ENCODE peak calls at places on chromosomes 5 and 9, in four cellular contexts. One of them, this sample, is unnamed.

GRCh38 chr9:83401328-83401895 is 136.8 kb downstream of the FRMD3 start:
- DNase-seq in K562: no peak
- DNase-seq in HL-60: no peak
- DNase-seq in GM12878: no peak
- DNase-seq in this sample: no peak

GRCh38 chr5:96601811-96602244 is 60.3 kb upstream of the CAST start:
- DNase-seq in K562: peak
- DNase-seq in HL-60: peak
- DNase-seq in GM12878: peak
- DNase-seq in this sample: peak

GRCh38 chr5:147509710-147510651 is at the start of gene DPYSL3:
- DNase-seq in K562: no peak
- DNase-seq in HL-60: no peak
- DNase-seq in GM12878: no peak
- DNase-seq in this sample: no peak

GRCh38 chr9:101415578-101415977 is 16.9 kb downstream of the ZNF189 start:
- DNase-seq in K562: no peak
- DNase-seq in HL-60: no peak
- DNase-seq in GM12878: no peak
- DNase-seq in this sample: no peak

GRCh38 chr9:7360513-7360912 is 439.1 kb downstream of the DMAC1 start:
- DNase-seq in K562: no peak
- DNase-seq in HL-60: no peak
- DNase-seq in GM12878: no peak
- DNase-seq in this sample: no peak

GRCh38 chr5:36383942-36384341 is 82.2 kb upstream of the RANBP3L start:
- DNase-seq in K562: no peak
- DNase-seq in HL-60: no peak
- DNase-seq in GM12878: no peak
- DNase-seq in this sample: no peak

GRCh38 chr5:154138701-154139100 is 51.8 kb upstream of the GALNT10 start:
- DNase-seq in K562: no peak
- DNase-seq in HL-60: no peak
- DNase-seq in GM12878: no peak
- DNase-seq in this sample: no peak

GRCh38 chr9:93233033-93233432 is 49.1 kb downstream of the WNK2 start:
- DNase-seq in K562: no peak
- DNase-seq in HL-60: no peak
- DNase-seq in GM12878: no peak
- DNase-seq in this sample: no peak

GRCh38 chr5:167489202-167489601 is 802.2 kb upstream of the WWC1 start:
- DNase-seq in K562: no peak
- DNase-seq in HL-60: no peak
- DNase-seq in GM12878: no peak
- DNase-seq in this sample: no peak

GRCh38 chr5:95107138-95107537 is 177.8 kb downstream of the MCTP1 start:
- DNase-seq in K562: no peak
- DNase-seq in HL-60: no peak
- DNase-seq in GM12878: no peak
- DNase-seq in this sample: no peak

DNA sequence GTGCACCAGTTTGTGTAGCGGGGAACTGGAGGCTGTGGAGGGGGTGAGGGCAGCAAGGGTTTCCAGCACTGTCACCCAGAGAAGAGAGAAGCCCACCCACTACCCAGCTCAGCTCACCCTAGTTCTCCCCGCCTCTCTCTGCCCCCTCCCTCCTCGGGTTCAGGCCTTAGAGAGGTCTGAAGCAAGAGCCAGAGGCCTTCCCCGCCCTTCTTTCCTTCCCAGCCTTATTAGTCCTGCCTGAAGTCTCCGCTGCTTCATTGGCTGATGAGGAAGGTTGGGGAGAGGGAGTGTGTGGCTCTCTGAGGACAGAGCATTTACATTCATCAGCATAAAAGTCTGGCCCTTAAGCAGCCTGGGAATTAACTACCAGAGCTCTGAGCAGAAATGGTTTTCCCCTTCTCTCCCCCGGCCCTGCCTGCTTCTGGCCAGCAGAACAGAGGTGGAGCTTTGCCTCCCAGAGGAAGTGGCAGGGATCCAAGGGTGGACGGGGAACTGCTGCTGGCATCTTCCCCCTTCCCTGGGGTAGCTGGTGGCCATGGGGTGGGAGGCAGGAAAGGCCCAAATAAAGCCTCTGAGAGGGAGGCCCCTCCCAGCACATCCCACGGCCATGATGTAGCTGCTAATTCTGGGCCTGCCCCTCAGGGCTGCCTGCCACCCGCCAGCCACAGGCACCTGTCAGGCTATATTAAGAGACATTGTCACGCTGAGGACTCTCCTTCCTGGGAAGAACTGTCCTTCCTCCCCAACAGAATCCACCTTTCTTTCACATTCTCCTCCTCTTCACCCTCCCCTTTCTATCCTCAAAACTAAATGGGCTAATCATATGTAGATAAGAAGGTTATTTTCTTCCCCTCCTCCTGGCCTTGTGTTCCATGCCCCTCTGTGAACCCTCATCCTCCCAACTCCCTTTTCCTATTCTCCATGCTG is 4.2 kb downstream of the DNAJB5 start:
- DNase-seq in K562: no peak
- DNase-seq in HL-60: no peak
- DNase-seq in GM12878: no peak
- DNase-seq in this sample: no peak
- TF ChIP-seq SPI1 in K562: no peak
- TF ChIP-seq SPI1 in HL-60: no peak
- TF ChIP-seq SPI1 in GM12878: peak
- TF ChIP-seq SPI1 in this sample: no peak

DNA sequence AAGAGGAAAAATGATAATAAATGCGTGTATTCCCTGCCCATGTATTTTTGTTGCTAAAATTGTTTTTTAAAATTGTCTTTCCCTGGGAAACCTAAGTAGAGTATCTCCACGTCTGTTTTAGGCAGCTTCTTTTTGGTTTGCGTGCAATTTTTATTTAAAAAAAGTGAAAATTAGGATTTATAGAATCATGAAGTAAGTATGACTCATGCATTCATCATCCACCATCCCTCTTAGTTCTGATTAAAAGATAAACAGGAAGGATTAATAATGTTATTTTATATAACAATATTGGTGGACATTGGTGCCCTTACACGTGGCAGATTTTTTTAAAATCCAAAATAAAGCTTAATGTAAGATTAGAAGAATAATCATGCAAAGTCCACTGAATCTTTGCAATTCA is 358.7 kb downstream of the MED10 start:
- DNase-seq in K562: no peak
- DNase-seq in HL-60: no peak
- DNase-seq in GM12878: no peak
- DNase-seq in this sample: no peak
- TF ChIP-seq SPI1 in K562: no peak
- TF ChIP-seq SPI1 in HL-60: no peak
- TF ChIP-seq SPI1 in GM12878: no peak
- TF ChIP-seq SPI1 in this sample: no peak

GRCh38 chr5:107670028-107670926 is 460 bp downstream of the EFNA5 start:
- DNase-seq in K562: no peak
- DNase-seq in HL-60: no peak
- DNase-seq in GM12878: no peak
- DNase-seq in this sample: peak

GRCh38 chr5:107670927-107671741 is at the start of gene EFNA5:
- DNase-seq in K562: no peak
- DNase-seq in HL-60: no peak
- DNase-seq in GM12878: no peak
- DNase-seq in this sample: peak

GRCh38 chr5:107669543-107670027 is 1.2 kb downstream of the EFNA5 start:
- DNase-seq in K562: no peak
- DNase-seq in HL-60: no peak
- DNase-seq in GM12878: no peak
- DNase-seq in this sample: no peak

GRCh38 chr5:107668154-107668932 is 2.4 kb downstream of the EFNA5 start:
- DNase-seq in K562: no peak
- DNase-seq in HL-60: no peak
- DNase-seq in GM12878: no peak
- DNase-seq in this sample: no peak

GRCh38 chr5:107668933-107669542 is 1.7 kb downstream of the EFNA5 start:
- DNase-seq in K562: no peak
- DNase-seq in HL-60: no peak
- DNase-seq in GM12878: no peak
- DNase-seq in this sample: no peak
- TF ChIP-seq SPI1 in K562: no peak
- TF ChIP-seq SPI1 in HL-60: no peak
- TF ChIP-seq SPI1 in GM12878: no peak
- TF ChIP-seq SPI1 in this sample: no peak

DNA sequence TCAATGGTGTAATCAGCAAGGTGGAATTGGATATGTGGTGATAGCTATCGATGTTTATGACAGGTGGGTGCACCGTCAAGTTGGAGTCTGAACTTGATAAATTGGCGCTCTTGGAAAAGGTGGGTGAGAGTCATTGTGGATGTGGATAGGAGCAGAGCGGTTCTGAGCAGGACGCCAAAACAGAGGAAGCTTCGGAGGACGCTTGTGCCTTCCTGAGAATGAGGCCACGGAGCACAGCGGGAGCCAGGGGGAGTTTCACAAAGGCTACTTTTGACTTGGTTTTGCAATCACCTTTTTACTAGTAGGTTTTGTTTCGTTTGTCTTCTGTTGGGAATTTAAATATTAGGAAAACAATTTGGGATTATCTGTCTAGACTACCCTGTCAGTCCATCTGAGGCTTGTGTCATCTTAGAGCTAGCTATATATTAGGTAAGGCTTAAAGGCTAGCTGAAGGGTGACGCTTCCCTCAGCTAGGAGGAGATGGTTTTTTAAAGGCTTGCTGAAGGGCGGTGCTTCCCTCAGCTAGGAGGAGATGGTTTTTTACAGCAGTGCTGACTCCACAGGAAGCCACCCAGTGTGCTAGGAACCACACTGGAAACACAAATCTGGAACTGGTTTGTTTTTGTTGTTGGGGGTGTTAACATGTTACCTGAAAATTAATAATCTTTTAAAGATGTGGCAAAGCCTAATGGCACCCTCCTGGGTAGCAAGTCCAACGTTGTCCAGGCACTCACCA is 142.4 kb upstream of the IRX4 start:
- DNase-seq in K562: no peak
- DNase-seq in HL-60: no peak
- DNase-seq in GM12878: no peak
- DNase-seq in this sample: no peak
- TF ChIP-seq SPI1 in K562: no peak
- TF ChIP-seq SPI1 in HL-60: no peak
- TF ChIP-seq SPI1 in GM12878: no peak
- TF ChIP-seq SPI1 in this sample: no peak

This sample was measured in GM12891.